ENCODE peak calls at places on chromosome 20, in six cellular contexts. One of them, this sample, is unnamed. For H3K27me3, the result is how much of the 10 kb centered on the place peaks cover.

GRCh38 chr20:59579404-59580207 is 24.7 kb upstream of the PHACTR3 start:
- DNase-seq in upper lobe of right lung: no peak
- DNase-seq in IMR-90: no peak
- DNase-seq in brain microvascular endothelial cell: no peak
- DNase-seq in PC-3: no peak
- DNase-seq in uterus: no peak
- DNase-seq in this sample: peak

GRCh38 chr20:16293590-16293989 is 279.7 kb downstream of the KIF16B start:
- DNase-seq in IMR-90: peak
- DNase-seq in upper lobe of right lung: no peak
- DNase-seq in PC-3: peak
- DNase-seq in uterus: no peak
- DNase-seq in brain microvascular endothelial cell: no peak
- DNase-seq in this sample: no peak

GRCh38 chr20:14915356-14915755 is 577.9 kb upstream of the FLRT3 start:
- DNase-seq in brain microvascular endothelial cell: no peak
- DNase-seq in PC-3: no peak
- DNase-seq in uterus: peak
- DNase-seq in upper lobe of right lung: no peak
- DNase-seq in IMR-90: no peak
- DNase-seq in this sample: no peak

GRCh38 chr20:10674684-10675455 is 1.1 kb upstream of the JAG1 start:
- DNase-seq in PC-3: peak
- DNase-seq in brain microvascular endothelial cell: peak
- DNase-seq in upper lobe of right lung: peak
- DNase-seq in uterus: peak
- DNase-seq in IMR-90: peak
- DNase-seq in this sample: peak

GRCh38 chr20:48189177-48189576 is 403.9 kb upstream of the SULF2 start:
- DNase-seq in IMR-90: no peak
- DNase-seq in brain microvascular endothelial cell: peak
- DNase-seq in upper lobe of right lung: no peak
- DNase-seq in PC-3: peak
- DNase-seq in uterus: no peak
- DNase-seq in this sample: no peak

GRCh38 chr20:44644384-44645131 is 6.9 kb downstream of the ADA start:
- DNase-seq in PC-3: no peak
- DNase-seq in upper lobe of right lung: no peak
- DNase-seq in uterus: no peak
- DNase-seq in IMR-90: no peak
- DNase-seq in brain microvascular endothelial cell: no peak
- DNase-seq in this sample: no peak

GRCh38 chr20:45037050-45037449 is 63.9 kb downstream of the KCNS1 start:
- DNase-seq in upper lobe of right lung: no peak
- DNase-seq in uterus: peak
- DNase-seq in brain microvascular endothelial cell: no peak
- DNase-seq in IMR-90: peak
- DNase-seq in PC-3: peak
- DNase-seq in this sample: no peak

GRCh38 chr20:17895641-17896246 is 72.8 kb downstream of the SNX5 start:
- DNase-seq in PC-3: no peak
- DNase-seq in uterus: peak
- DNase-seq in IMR-90: peak
- DNase-seq in upper lobe of right lung: peak
- DNase-seq in brain microvascular endothelial cell: peak
- DNase-seq in this sample: peak

GRCh38 chr20:33672426-33673114 is 1.7 kb downstream of the NECAB3 start:
- DNase-seq in upper lobe of right lung: no peak
- DNase-seq in uterus: no peak
- DNase-seq in brain microvascular endothelial cell: no peak
- DNase-seq in PC-3: no peak
- DNase-seq in IMR-90: no peak
- DNase-seq in this sample: no peak

GRCh38 chr20:31945319-31945718 is 6.5 kb downstream of the PDRG1 start:
- DNase-seq in uterus: no peak
- DNase-seq in brain microvascular endothelial cell: no peak
- DNase-seq in upper lobe of right lung: no peak
- DNase-seq in PC-3: no peak
- DNase-seq in IMR-90: no peak
- DNase-seq in this sample: no peak

GRCh38 chr20:35699127-35699913 is at the start of the genes NFS1 and ROMO1:
- DNase-seq in PC-3: peak
- DNase-seq in IMR-90: peak
- DNase-seq in brain microvascular endothelial cell: peak
- DNase-seq in uterus: peak
- DNase-seq in upper lobe of right lung: peak
- DNase-seq in this sample: peak

GRCh38 chr20:25032478-25033183 is 25.3 kb downstream of the ACSS1 start:
- DNase-seq in brain microvascular endothelial cell: no peak
- DNase-seq in upper lobe of right lung: no peak
- DNase-seq in uterus: peak
- DNase-seq in IMR-90: no peak
- DNase-seq in PC-3: no peak
- DNase-seq in this sample: no peak

GRCh38 chr20:25033250-25033940 is 24.5 kb downstream of the ACSS1 start:
- DNase-seq in upper lobe of right lung: no peak
- DNase-seq in IMR-90: no peak
- DNase-seq in brain microvascular endothelial cell: no peak
- DNase-seq in PC-3: no peak
- DNase-seq in uterus: no peak
- DNase-seq in this sample: no peak

GRCh38 chr20:25030649-25031026 is 27.3 kb downstream of the ACSS1 start:
- DNase-seq in upper lobe of right lung: no peak
- DNase-seq in brain microvascular endothelial cell: no peak
- DNase-seq in PC-3: no peak
- DNase-seq in uterus: no peak
- DNase-seq in IMR-90: no peak
- DNase-seq in this sample: no peak

GRCh38 chr20:25031241-25031640 is 26.7 kb downstream of the ACSS1 start:
- DNase-seq in uterus: no peak
- DNase-seq in IMR-90: no peak
- DNase-seq in brain microvascular endothelial cell: no peak
- DNase-seq in upper lobe of right lung: no peak
- DNase-seq in PC-3: no peak
- DNase-seq in this sample: no peak

GRCh38 chr20:25032065-25032477 is 25.9 kb downstream of the ACSS1 start:
- DNase-seq in brain microvascular endothelial cell: no peak
- DNase-seq in uterus: no peak
- DNase-seq in PC-3: no peak
- DNase-seq in upper lobe of right lung: no peak
- DNase-seq in IMR-90: no peak
- DNase-seq in this sample: no peak
- H3K27ac ChIP-seq in brain microvascular endothelial cell: no peak
- H3K27ac ChIP-seq in uterus: peak
- H3K27ac ChIP-seq in PC-3: no peak
- H3K27ac ChIP-seq in upper lobe of right lung: no peak
- H3K27ac ChIP-seq in IMR-90: no peak
- H3K27ac ChIP-seq in this sample: peak

DNA sequence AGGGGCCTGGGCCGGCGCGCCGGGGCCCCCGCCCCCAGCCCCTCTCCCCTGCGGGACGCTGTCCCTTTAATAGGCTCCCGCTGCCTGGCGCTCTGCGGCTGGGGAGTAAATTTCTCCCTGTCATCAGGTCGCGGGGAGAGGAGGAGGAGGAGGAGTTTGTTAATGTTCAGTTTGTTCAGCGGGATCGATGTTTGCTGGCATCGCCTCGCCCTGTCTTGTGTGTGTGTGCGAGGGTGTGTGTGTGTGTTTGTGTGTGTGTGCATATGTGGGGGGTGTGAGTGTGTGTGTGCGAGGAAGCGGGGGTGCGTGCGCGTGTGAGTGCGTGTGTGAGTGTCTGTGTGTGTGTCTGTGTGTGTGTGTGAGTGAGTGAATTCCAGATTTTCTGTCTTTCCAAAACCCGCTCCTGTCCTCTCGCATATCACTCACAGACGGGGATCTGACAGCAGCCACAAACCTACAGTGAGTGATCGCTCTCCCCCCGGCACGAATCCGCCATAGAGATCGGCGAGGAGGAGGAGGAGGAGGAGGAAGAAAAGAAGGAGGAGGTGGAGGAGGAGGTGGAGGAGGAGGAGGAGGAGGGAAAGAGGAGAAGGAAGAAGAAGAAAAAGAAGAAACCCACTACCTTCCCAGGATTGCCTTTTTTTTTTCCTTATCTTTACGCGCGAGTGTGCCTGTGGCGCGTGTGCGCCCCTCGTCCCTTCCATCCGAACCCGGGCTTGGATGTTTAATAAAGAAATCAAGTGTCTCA is at the start of gene TSHZ2:
- DNase-seq in IMR-90: peak
- DNase-seq in uterus: peak
- DNase-seq in upper lobe of right lung: no peak
- DNase-seq in PC-3: no peak
- DNase-seq in brain microvascular endothelial cell: peak
- DNase-seq in this sample: no peak
- H3K4me3 ChIP-seq in IMR-90: peak
- H3K4me3 ChIP-seq in uterus: peak
- H3K4me3 ChIP-seq in upper lobe of right lung: peak
- H3K4me3 ChIP-seq in PC-3: peak
- H3K4me3 ChIP-seq in brain microvascular endothelial cell: peak
- H3K4me3 ChIP-seq in this sample: peak

DNA sequence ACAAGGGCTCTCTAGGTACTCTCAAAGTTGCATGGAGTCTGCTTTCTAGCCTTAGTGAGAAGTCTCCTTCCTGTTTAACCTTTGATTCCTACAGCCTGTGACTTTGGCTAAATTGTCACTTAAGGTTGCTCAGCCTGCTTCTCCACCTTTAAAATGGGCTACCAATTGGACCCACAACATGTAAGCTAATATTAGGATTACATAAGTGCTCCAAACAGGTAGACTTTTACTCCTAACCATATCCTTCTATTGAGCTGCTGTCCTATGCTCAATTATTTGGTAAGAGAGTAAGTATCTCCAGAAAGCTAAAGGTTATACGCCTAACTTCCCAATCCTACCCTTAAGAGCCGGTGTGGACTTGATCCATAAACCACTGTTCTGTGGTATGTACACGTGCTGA is 2.9 kb downstream of the PCNA start:
- DNase-seq in upper lobe of right lung: no peak
- DNase-seq in PC-3: no peak
- DNase-seq in IMR-90: no peak
- DNase-seq in uterus: no peak
- DNase-seq in brain microvascular endothelial cell: no peak
- DNase-seq in this sample: no peak
- H3K27me3 ChIP-seq in upper lobe of right lung: under half
- H3K27me3 ChIP-seq in PC-3: under half
- H3K27me3 ChIP-seq in IMR-90: under half
- H3K27me3 ChIP-seq in uterus: under half
- H3K27me3 ChIP-seq in brain microvascular endothelial cell: under half
- H3K27me3 ChIP-seq in this sample: under half

GRCh38 chr20:63693079-63693974 is 3.1 kb upstream of the TNFRSF6B start:
- DNase-seq in brain microvascular endothelial cell: no peak
- DNase-seq in PC-3: no peak
- DNase-seq in IMR-90: no peak
- DNase-seq in uterus: peak
- DNase-seq in upper lobe of right lung: no peak
- DNase-seq in this sample: peak
- H3K27ac ChIP-seq in brain microvascular endothelial cell: no peak
- H3K27ac ChIP-seq in PC-3: no peak
- H3K27ac ChIP-seq in IMR-90: no peak
- H3K27ac ChIP-seq in uterus: no peak
- H3K27ac ChIP-seq in upper lobe of right lung: no peak
- H3K27ac ChIP-seq in this sample: no peak

GRCh38 chr20:37897008-37897548 is 5.8 kb upstream of the VSTM2L start:
- DNase-seq in upper lobe of right lung: no peak
- DNase-seq in uterus: no peak
- DNase-seq in PC-3: no peak
- DNase-seq in IMR-90: no peak
- DNase-seq in brain microvascular endothelial cell: no peak
- DNase-seq in this sample: no peak

GRCh38 chr20:37901667-37902503 is 1.0 kb upstream of the VSTM2L start:
- DNase-seq in upper lobe of right lung: no peak
- DNase-seq in uterus: peak
- DNase-seq in IMR-90: peak
- DNase-seq in PC-3: peak
- DNase-seq in brain microvascular endothelial cell: peak
- DNase-seq in this sample: no peak

GRCh38 chr20:37901280-37901666 is 1.7 kb upstream of the VSTM2L start:
- DNase-seq in PC-3: no peak
- DNase-seq in upper lobe of right lung: no peak
- DNase-seq in uterus: no peak
- DNase-seq in IMR-90: no peak
- DNase-seq in brain microvascular endothelial cell: no peak
- DNase-seq in this sample: no peak

GRCh38 chr20:37899105-37900045 is 3.6 kb upstream of the VSTM2L start:
- DNase-seq in IMR-90: no peak
- DNase-seq in uterus: no peak
- DNase-seq in upper lobe of right lung: no peak
- DNase-seq in brain microvascular endothelial cell: no peak
- DNase-seq in PC-3: no peak
- DNase-seq in this sample: no peak

DNA sequence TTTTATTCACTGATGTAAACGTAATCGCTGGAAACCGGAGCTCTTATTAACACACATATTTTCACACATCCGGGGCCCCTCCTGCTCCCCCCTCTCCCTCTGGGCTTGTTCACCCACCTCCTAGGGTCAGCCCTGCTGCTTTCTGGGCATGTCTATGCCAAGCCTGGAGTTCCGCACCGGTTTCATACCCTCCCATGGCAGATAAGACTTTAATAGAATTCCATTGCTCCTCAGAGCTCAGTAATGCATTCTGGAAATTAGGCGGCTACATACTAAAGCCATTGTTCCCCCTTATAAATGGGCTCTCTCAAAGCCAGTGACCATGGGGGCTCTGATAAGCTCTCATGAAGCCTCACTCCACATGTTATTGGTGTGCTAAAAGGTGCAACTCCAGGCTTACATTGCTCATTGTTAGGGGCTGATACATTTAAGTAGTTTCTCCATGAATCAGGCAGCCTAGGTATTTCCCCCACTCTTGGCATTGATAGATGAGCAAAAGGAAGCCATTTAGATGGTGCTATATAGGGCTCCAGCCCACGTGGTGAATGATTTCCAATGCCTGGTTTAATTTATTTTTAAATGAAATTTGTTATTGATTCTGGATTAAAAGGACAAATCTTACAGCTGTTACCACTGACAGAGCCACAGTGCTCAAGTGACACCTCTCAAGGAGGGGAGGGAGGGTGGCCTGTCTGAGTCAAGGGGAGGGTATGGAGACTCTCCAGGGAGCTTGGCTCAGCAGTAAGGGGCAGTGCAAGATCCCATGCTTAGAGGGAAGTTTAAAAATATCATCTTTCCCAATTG is 4.4 kb upstream of the VSTM2L start:
- DNase-seq in IMR-90: peak
- DNase-seq in brain microvascular endothelial cell: no peak
- DNase-seq in uterus: no peak
- DNase-seq in PC-3: no peak
- DNase-seq in upper lobe of right lung: no peak
- DNase-seq in this sample: no peak
- H3K4me3 ChIP-seq in IMR-90: no peak
- H3K4me3 ChIP-seq in brain microvascular endothelial cell: no peak
- H3K4me3 ChIP-seq in uterus: no peak
- H3K4me3 ChIP-seq in PC-3: no peak
- H3K4me3 ChIP-seq in upper lobe of right lung: no peak
- H3K4me3 ChIP-seq in this sample: no peak

This sample was measured in suprapubic skin.